ENCODE peak calls at places on chromosomes 16 and 17, in four cellular contexts. One of them, this sample, is unnamed.
A peak's percentile ranks its signal among the peaks of the same experiment; 100 is the strongest.

GRCh38 chr16:14364386-14365199 is 265.5 kb downstream of the PARN start:
- DNase-seq in left ventricle myocardium inferior: no peak
- DNase-seq in neuronal stem cell: no peak
- DNase-seq in fibroblast of lung: peak; percentile 48
- DNase-seq in this sample: no peak

GRCh38 chr17:81349397-81350319 is 45.6 kb upstream of the BAHCC1 start:
- DNase-seq in left ventricle myocardium inferior: no peak
- DNase-seq in neuronal stem cell: no peak
- DNase-seq in fibroblast of lung: peak; percentile 55
- DNase-seq in this sample: no peak

GRCh38 chr16:11972128-11972527 is 4.4 kb upstream of the SNX29 start:
- DNase-seq in left ventricle myocardium inferior: no peak
- DNase-seq in neuronal stem cell: no peak
- DNase-seq in fibroblast of lung: no peak
- DNase-seq in this sample: no peak

GRCh38 chr16:21722771-21723460 is 59.1 kb downstream of the OTOA start:
- DNase-seq in left ventricle myocardium inferior: no peak
- DNase-seq in neuronal stem cell: no peak
- DNase-seq in fibroblast of lung: no peak
- DNase-seq in this sample: no peak

GRCh38 chr16:66853261-66854139 is 9.3 kb downstream of the CA7 start:
- DNase-seq in left ventricle myocardium inferior: no peak
- DNase-seq in neuronal stem cell: no peak
- DNase-seq in fibroblast of lung: no peak
- DNase-seq in this sample: no peak

GRCh38 chr17:78214016-78214705 is at the start of gene BIRC5:
- DNase-seq in left ventricle myocardium inferior: peak; percentile 91
- DNase-seq in neuronal stem cell: peak; percentile 84
- DNase-seq in fibroblast of lung: peak; percentile 83
- DNase-seq in this sample: peak; percentile 88

GRCh38 chr17:46832306-46832895 is 13.9 kb upstream of the WNT3 start:
- DNase-seq in left ventricle myocardium inferior: no peak
- DNase-seq in neuronal stem cell: peak; percentile 71
- DNase-seq in fibroblast of lung: no peak
- DNase-seq in this sample: no peak

GRCh38 chr17:57938061-57938502 is 17.1 kb downstream of the CUEDC1 start:
- DNase-seq in left ventricle myocardium inferior: no peak
- DNase-seq in neuronal stem cell: no peak
- DNase-seq in fibroblast of lung: no peak
- DNase-seq in this sample: no peak

GRCh38 chr16:79723583-79724168 is 123.1 kb upstream of the MAF start:
- DNase-seq in left ventricle myocardium inferior: no peak
- DNase-seq in neuronal stem cell: peak; percentile 94
- DNase-seq in fibroblast of lung: no peak
- DNase-seq in this sample: no peak

GRCh38 chr17:55300479-55301290 is 35.9 kb downstream of the HLF start:
- DNase-seq in left ventricle myocardium inferior: no peak
- DNase-seq in neuronal stem cell: no peak
- DNase-seq in fibroblast of lung: no peak
- DNase-seq in this sample: no peak

GRCh38 chr17:34990921-34991365 is 10.6 kb downstream of the LIG3 start:
- DNase-seq in left ventricle myocardium inferior: no peak
- DNase-seq in neuronal stem cell: no peak
- DNase-seq in fibroblast of lung: peak; percentile 48
- DNase-seq in this sample: no peak

GRCh38 chr16:2852003-2852730 is 5.8 kb downstream of the PRSS22 start:
- DNase-seq in left ventricle myocardium inferior: no peak
- DNase-seq in neuronal stem cell: no peak
- DNase-seq in fibroblast of lung: no peak
- DNase-seq in this sample: no peak

GRCh38 chr17:15659663-15660062 is 24.4 kb downstream of the TRIM16 start:
- DNase-seq in left ventricle myocardium inferior: no peak
- DNase-seq in neuronal stem cell: no peak
- DNase-seq in fibroblast of lung: no peak
- DNase-seq in this sample: no peak

GRCh38 chr17:55458977-55459376 is 37.3 kb upstream of the MMD start:
- DNase-seq in left ventricle myocardium inferior: no peak
- DNase-seq in neuronal stem cell: no peak
- DNase-seq in fibroblast of lung: peak; percentile 73
- DNase-seq in this sample: no peak

GRCh38 chr17:32882734-32883133 is 5.8 kb upstream of the MYO1D start:
- DNase-seq in left ventricle myocardium inferior: no peak
- DNase-seq in neuronal stem cell: no peak
- DNase-seq in fibroblast of lung: no peak
- DNase-seq in this sample: no peak

GRCh38 chr16:19774024-19774423 is 56.0 kb downstream of the IQCK start:
- DNase-seq in left ventricle myocardium inferior: no peak
- DNase-seq in neuronal stem cell: no peak
- DNase-seq in fibroblast of lung: no peak
- DNase-seq in this sample: no peak
- H3K27me3 ChIP-seq in left ventricle myocardium inferior: no peaks in the 10 kb centered on the region
- H3K27me3 ChIP-seq in neuronal stem cell: no peaks in the 10 kb centered on the region
- H3K27me3 ChIP-seq in fibroblast of lung: no peaks in the 10 kb centered on the region
- H3K27me3 ChIP-seq in this sample: no peaks in the 10 kb centered on the region

GRCh38 chr17:7651097-7651958 is 602 bp downstream of the ATP1B2 start:
- DNase-seq in left ventricle myocardium inferior: no peak
- DNase-seq in neuronal stem cell: peak; percentile 40
- DNase-seq in fibroblast of lung: no peak
- DNase-seq in this sample: no peak
- H3K4me1 ChIP-seq in left ventricle myocardium inferior: peaks cover 20% of the 10 kb centered on the region
- H3K4me1 ChIP-seq in neuronal stem cell: peaks cover 9% of the 10 kb centered on the region
- H3K4me1 ChIP-seq in fibroblast of lung: peaks cover 2% of the 10 kb centered on the region
- H3K4me1 ChIP-seq in this sample: peaks cover 20% of the 10 kb centered on the region

GRCh38 chr17:65401581-65401980 is 159.9 kb downstream of the AXIN2 start:
- DNase-seq in left ventricle myocardium inferior: no peak
- DNase-seq in neuronal stem cell: no peak
- DNase-seq in fibroblast of lung: no peak
- DNase-seq in this sample: no peak
- H3K27me3 ChIP-seq in left ventricle myocardium inferior: no peaks in the 10 kb centered on the region
- H3K27me3 ChIP-seq in neuronal stem cell: no peaks in the 10 kb centered on the region
- H3K27me3 ChIP-seq in fibroblast of lung: no peaks in the 10 kb centered on the region
- H3K27me3 ChIP-seq in this sample: no peaks in the 10 kb centered on the region

GRCh38 chr17:42950044-42950783 is 14.0 kb downstream of the AARSD1 start:
- DNase-seq in left ventricle myocardium inferior: no peak
- DNase-seq in neuronal stem cell: no peak
- DNase-seq in fibroblast of lung: peak; percentile 38
- DNase-seq in this sample: no peak
- H3K4me1 ChIP-seq in left ventricle myocardium inferior: no peaks in the 10 kb centered on the region
- H3K4me1 ChIP-seq in neuronal stem cell: no peaks in the 10 kb centered on the region
- H3K4me1 ChIP-seq in fibroblast of lung: no peaks in the 10 kb centered on the region
- H3K4me1 ChIP-seq in this sample: no peaks in the 10 kb centered on the region

GRCh38 chr17:76915840-76916510 is 47.8 kb downstream of the MGAT5B start:
- DNase-seq in left ventricle myocardium inferior: no peak
- DNase-seq in neuronal stem cell: no peak
- DNase-seq in fibroblast of lung: no peak
- DNase-seq in this sample: no peak
- H3K27me3 ChIP-seq in left ventricle myocardium inferior: peaks cover 91% of the 10 kb centered on the region
- H3K27me3 ChIP-seq in neuronal stem cell: no peaks in the 10 kb centered on the region
- H3K27me3 ChIP-seq in fibroblast of lung: peaks cover 13% of the 10 kb centered on the region
- H3K27me3 ChIP-seq in this sample: no peaks in the 10 kb centered on the region

GRCh38 chr16:85870159-85870558 is 28.8 kb upstream of the IRF8 start:
- DNase-seq in left ventricle myocardium inferior: no peak
- DNase-seq in neuronal stem cell: no peak
- DNase-seq in fibroblast of lung: no peak
- DNase-seq in this sample: no peak
- H3K4me1 ChIP-seq in left ventricle myocardium inferior: peaks cover 7% of the 10 kb centered on the region
- H3K4me1 ChIP-seq in neuronal stem cell: no peaks in the 10 kb centered on the region
- H3K4me1 ChIP-seq in fibroblast of lung: no peaks in the 10 kb centered on the region
- H3K4me1 ChIP-seq in this sample: no peaks in the 10 kb centered on the region

This sample was measured in CD4-positive, alpha-beta memory T cell.